ENCODE peak calls at places on chromosomes 2 and 18, in seven cellular contexts. R is stimulated activated CD4-positive, alpha-beta T cell treated with anti-CD3 and anti-CD28 coated beads, Interleukin-15, amount 100 ng/mL, for 24 hours; V is mesothelial cell of epicardium; B is GM13976; C is NB4; W is A172; X is activated CD4-positive, alpha-beta T cell treated with anti-CD3 and anti-CD28 coated beads, Interleukin-2, amount 50 U/mL, for 1 hour. Y is an unnamed sample.

GRCh38 chr2:239151201-239152131 is 249.4 kb downstream of the HDAC4 start:
- DNase-seq in R (no peak), V (no peak), B (no peak), C (no peak), W (no peak), X (no peak), Y (no peak)

GRCh38 chr2:29039718-29040480 is 34.4 kb downstream of the PCARE start:
- DNase-seq in R (no peak), V (no peak), B (no peak), C (no peak), W (no peak), X (no peak), Y (no peak)

GRCh38 chr2:69023236-69023635 is 10.3 kb downstream of the ANTXR1 start:
- DNase-seq in R (no peak), V (no peak), B (no peak), C (no peak), W (no peak), X (no peak), Y (no peak)

GRCh38 chr2:73254343-73255006 is 20.4 kb downstream of the CCT7 start:
- DNase-seq in R (no peak), V (no peak), B (peak; percentile 20), C (no peak), W (no peak), X (no peak), Y (no peak)

GRCh38 chr2:71746946-71747501 is 293.7 kb downstream of the DYSF start:
- DNase-seq in R (no peak), V (no peak), B (no peak), C (peak; percentile 16), W (peak; percentile 85), X (no peak), Y (no peak)

GRCh38 chr2:169175112-169175511 is 105.7 kb downstream of the DHRS9 start:
- DNase-seq in R (no peak), V (no peak), B (no peak), C (no peak), W (no peak), X (no peak), Y (no peak)

GRCh38 chr2:46334389-46335345 is 37.5 kb downstream of the EPAS1 start:
- DNase-seq in R (no peak), V (no peak), B (no peak), C (no peak), W (peak; percentile 89), X (no peak), Y (no peak)

GRCh38 chr2:226934546-226935243 is 98.8 kb downstream of the RHBDD1 start:
- DNase-seq in R (no peak), V (no peak), B (no peak), C (no peak), W (no peak), X (no peak), Y (no peak)

GRCh38 chr2:143458258-143458954 is 329.2 kb downstream of the ARHGAP15 start:
- DNase-seq in R (no peak), V (no peak), B (no peak), C (no peak), W (no peak), X (no peak), Y (no peak)

GRCh38 chr2:99278793-99279291 is 22.2 kb downstream of the LYG1 start:
- DNase-seq in R (no peak), V (no peak), B (no peak), C (no peak), W (peak; percentile 84), X (no peak), Y (no peak)

GRCh38 chr2:126739093-126739492 is 83.1 kb downstream of the GYPC start:
- DNase-seq in R (no peak), V (no peak), B (no peak), C (no peak), W (no peak), X (no peak), Y (no peak)

GRCh38 chr2:152647417-152648010 is 69.7 kb downstream of the PRPF40A start:
- DNase-seq in R (no peak), V (no peak), B (no peak), C (no peak), W (no peak), X (no peak), Y (no peak)

GRCh38 chr2:218022131-218022850 is 19.5 kb upstream of the TNS1 start:
- DNase-seq in R (no peak), V (no peak), B (no peak), C (no peak), W (no peak), X (no peak), Y (no peak)

GRCh38 chr2:99442837-99443236 is 47.0 kb downstream of the REV1 start:
- DNase-seq in R (no peak), V (no peak), B (no peak), C (no peak), W (no peak), X (no peak), Y (no peak)

GRCh38 chr18:12281861-12282260 is 26.2 kb upstream of the TUBB6 start:
- DNase-seq in R (no peak), V (no peak), B (no peak), C (no peak), W (peak; percentile 17), X (no peak), Y (no peak)

GRCh38 chr18:35172009-35172408 is 68.8 kb upstream of the ZNF397 start:
- DNase-seq in R (no peak), V (no peak), B (no peak), C (peak; percentile 39), W (no peak), X (no peak), Y (no peak)

GRCh38 chr2:41911033-41911432 is 136.8 kb upstream of the PKDCC start:
- DNase-seq in R (no peak), V (no peak), B (no peak), C (no peak), W (no peak), X (no peak), Y (no peak)

GRCh38 chr18:21053127-21053526 is 58.5 kb downstream of the ROCK1 start:
- DNase-seq in R (no peak), V (no peak), B (no peak), C (no peak), W (peak; percentile 11), X (no peak), Y (no peak)

GRCh38 chr2:30987611-30988010 is 150.6 kb downstream of the GALNT14 start:
- DNase-seq in R (no peak), V (no peak), B (no peak), C (no peak), W (no peak), X (no peak), Y (no peak)